ENCODE peak calls at places on chromosomes 13 and 19, in four cellular contexts. B, N, X and A are unnamed samples.

GRCh38 chr13:73129023-73129422 is 70.2 kb downstream of the KLF5 start:
- DNase-seq in B (no peak), N (no peak), X (no peak), A (no peak)

GRCh38 chr13:100573121-100573520 is 15.5 kb downstream of the GGACT start:
- DNase-seq in B (peak; percentile 77), N (peak; percentile 71), X (peak; percentile 76), A (peak; percentile 33)

GRCh38 chr19:39372047-39372802 is 18.7 kb downstream of the PAF1 start:
- DNase-seq in B (peak; percentile 58), N (no peak), X (no peak), A (no peak)

GRCh38 chr13:113897161-113897560 is 33.3 kb upstream of the GAS6 start:
- DNase-seq in B (no peak), N (no peak), X (no peak), A (no peak)

GRCh38 chr13:26498524-26499208 is 58.8 kb upstream of the WASF3 start:
- DNase-seq in B (no peak), N (no peak), X (no peak), A (no peak)

GRCh38 chr19:46232468-46232867 is 2.9 kb downstream of the IGFL1 start:
- DNase-seq in B (no peak), N (no peak), X (no peak), A (no peak)

GRCh38 chr19:5036733-5037681 is 68.1 kb downstream of the KDM4B start:
- DNase-seq in B (no peak), N (no peak), X (peak; percentile 62), A (peak; percentile 26)

GRCh38 chr13:60838581-60838980 is 441.6 kb downstream of the TDRD3 start:
- DNase-seq in B (no peak), N (no peak), X (no peak), A (no peak)

GRCh38 chr19:47049307-47049700 is 880 bp upstream of the TMEM160 start:
- DNase-seq in B (peak; percentile 29), N (no peak), X (no peak), A (no peak)

GRCh38 chr13:99606322-99607089 is 105.2 kb downstream of the TM9SF2 start:
- DNase-seq in B (peak; percentile 81), N (peak; percentile 73), X (peak; percentile 91), A (peak; percentile 80)

GRCh38 chr19:39828015-39828633 is 5.8 kb downstream of the DYRK1B start:
- DNase-seq in B (no peak), N (no peak), X (no peak), A (peak; percentile 92)

GRCh38 chr13:97853550-97853949 is 99.9 kb upstream of the IPO5 start:
- DNase-seq in B (no peak), N (no peak), X (no peak), A (no peak)

GRCh38 chr13:85486663-85487062 is 312.6 kb downstream of the SLITRK6 start:
- DNase-seq in B (no peak), N (no peak), X (no peak), A (no peak)

GRCh38 chr19:51511353-51511752 is 9.8 kb upstream of the SIGLEC12 start:
- DNase-seq in B (no peak), N (no peak), X (no peak), A (no peak)

GRCh38 chr19:49749055-49749716 is 13.9 kb downstream of the TSKS start:
- DNase-seq in B (no peak), N (no peak), X (no peak), A (no peak)

GRCh38 chr19:32287811-32288227 is 57.6 kb upstream of the ZNF507 start:
- DNase-seq in B (peak; percentile 40), N (peak; percentile 16), X (peak; percentile 39), A (peak; percentile 5)

GRCh38 chr19:41641879-41642485 is 15.1 kb upstream of the CEACAM4 start:
- DNase-seq in B (peak; percentile 56), N (peak; percentile 17), X (peak; percentile 76), A (peak; percentile 40)

GRCh38 chr13:95337597-95337996 is 36.3 kb upstream of the ABCC4 start:
- DNase-seq in B (no peak), N (no peak), X (no peak), A (no peak)

GRCh38 chr19:47658431-47659383 is 49.8 kb downstream of the BICRA start:
- DNase-seq in B (no peak), N (no peak), X (no peak), A (no peak)

GRCh38 chr19:12840091-12841079 is 2.1 kb downstream of the MAST1 start:
- DNase-seq in B (peak; percentile 28), N (peak; percentile 71), X (no peak), A (peak; percentile 94)

GRCh38 chr19:12880551-12881171 is 588 bp downstream of the DNASE2 start:
- DNase-seq in B (peak; percentile 63), N (no peak), X (no peak), A (no peak)

GRCh38 chr19:48333467-48334384 is 8.4 kb downstream of the EMP3 start:
- DNase-seq in B (peak; percentile 95), N (peak; percentile 79), X (peak; percentile 77), A (peak; percentile 91)

GRCh38 chr13:20370815-20371421 is 138.8 kb upstream of the GJB6 start:
- DNase-seq in B (no peak), N (no peak), X (no peak), A (no peak)

GRCh38 chr13:90622547-90622946 is 724.9 kb upstream of the MIR17HG start:
- DNase-seq in B (no peak), N (no peak), X (no peak), A (no peak)

GRCh38 chr13:109790951-109791605 is 4.7 kb upstream of the IRS2 start:
- DNase-seq in B (peak; percentile 28), N (peak; percentile 57), X (no peak), A (peak; percentile 76)

GRCh38 chr19:53894736-53895135 is 12.7 kb downstream of the PRKCG start:
- DNase-seq in B (no peak), N (no peak), X (no peak), A (no peak)

GRCh38 chr19:16778796-16779411 is 50.3 kb upstream of the SIN3B start:
- DNase-seq in B (peak; percentile 9), N (peak; percentile 52), X (peak; percentile 35), A (no peak)

GRCh38 chr13:49976314-49977258 is 20.3 kb upstream of the TRIM13 start:
- DNase-seq in B (peak; percentile 68), N (peak; percentile 73), X (peak; percentile 76), A (peak; percentile 5)

GRCh38 chr19:18377026-18377425 is 8.9 kb upstream of the GDF15 start:
- DNase-seq in B (no peak), N (no peak), X (no peak), A (no peak)

GRCh38 chr13:109874921-109875454 is 88.6 kb upstream of the IRS2 start:
- DNase-seq in B (no peak), N (no peak), X (no peak), A (no peak)

GRCh38 chr19:33214621-33215020 is 11.0 kb downstream of the SLC7A10 start:
- DNase-seq in B (no peak), N (peak; percentile 78), X (no peak), A (peak; percentile 11)

GRCh38 chr19:56105090-56105701 is 15.9 kb downstream of the ZNF787 start:
- DNase-seq in B (peak; percentile 95), N (no peak), X (peak; percentile 75), A (peak; percentile 58)